ENCODE peak calls at places on chromosomes 12 and 14, in eight cellular contexts. One of them, this sample, is unnamed.

GRCh38 chr14:72800848-72801370 is 93.0 kb downstream of the DPF3 start:
- DNase-seq in transverse colon: no peak
- DNase-seq in fibroblast of the aortic adventitia: no peak
- DNase-seq in Peyer's patch: no peak
- DNase-seq in astrocyte: no peak
- DNase-seq in foreskin fibroblast: no peak
- DNase-seq in RWPE1: no peak
- DNase-seq in astrocyte of the spinal cord: no peak
- DNase-seq in this sample: no peak

GRCh38 chr12:11765817-11766794 is 116.6 kb downstream of the ETV6 start:
- DNase-seq in RWPE1: no peak
- DNase-seq in foreskin fibroblast: peak
- DNase-seq in Peyer's patch: peak
- DNase-seq in fibroblast of the aortic adventitia: peak
- DNase-seq in astrocyte: peak
- DNase-seq in transverse colon: peak
- DNase-seq in astrocyte of the spinal cord: peak
- DNase-seq in this sample: peak

GRCh38 chr12:25364529-25365339 is 114.0 kb upstream of the KRAS start:
- DNase-seq in RWPE1: no peak
- DNase-seq in foreskin fibroblast: no peak
- DNase-seq in transverse colon: no peak
- DNase-seq in fibroblast of the aortic adventitia: no peak
- DNase-seq in Peyer's patch: no peak
- DNase-seq in astrocyte: no peak
- DNase-seq in astrocyte of the spinal cord: no peak
- DNase-seq in this sample: peak

GRCh38 chr12:12461281-12461922 is 101.3 kb downstream of the DUSP16 start:
- DNase-seq in Peyer's patch: no peak
- DNase-seq in transverse colon: no peak
- DNase-seq in fibroblast of the aortic adventitia: no peak
- DNase-seq in astrocyte of the spinal cord: no peak
- DNase-seq in RWPE1: no peak
- DNase-seq in foreskin fibroblast: no peak
- DNase-seq in astrocyte: no peak
- DNase-seq in this sample: no peak

GRCh38 chr12:24398605-24399004 is 449.1 kb upstream of the SOX5 start:
- DNase-seq in fibroblast of the aortic adventitia: no peak
- DNase-seq in Peyer's patch: no peak
- DNase-seq in transverse colon: no peak
- DNase-seq in astrocyte of the spinal cord: no peak
- DNase-seq in foreskin fibroblast: no peak
- DNase-seq in astrocyte: no peak
- DNase-seq in RWPE1: no peak
- DNase-seq in this sample: no peak

GRCh38 chr12:48965447-48965846 is 6.1 kb downstream of the WNT10B start:
- DNase-seq in fibroblast of the aortic adventitia: peak
- DNase-seq in transverse colon: no peak
- DNase-seq in astrocyte: no peak
- DNase-seq in astrocyte of the spinal cord: no peak
- DNase-seq in foreskin fibroblast: no peak
- DNase-seq in Peyer's patch: no peak
- DNase-seq in RWPE1: peak
- DNase-seq in this sample: no peak

GRCh38 chr12:78951746-78952532 is 87.4 kb downstream of the SYT1 start:
- DNase-seq in astrocyte: peak
- DNase-seq in foreskin fibroblast: no peak
- DNase-seq in Peyer's patch: no peak
- DNase-seq in astrocyte of the spinal cord: peak
- DNase-seq in fibroblast of the aortic adventitia: peak
- DNase-seq in transverse colon: no peak
- DNase-seq in RWPE1: no peak
- DNase-seq in this sample: no peak

GRCh38 chr14:67477926-67478915 is 10.3 kb downstream of the TMEM229B start:
- DNase-seq in astrocyte of the spinal cord: no peak
- DNase-seq in transverse colon: no peak
- DNase-seq in foreskin fibroblast: no peak
- DNase-seq in astrocyte: no peak
- DNase-seq in RWPE1: no peak
- DNase-seq in fibroblast of the aortic adventitia: no peak
- DNase-seq in Peyer's patch: no peak
- DNase-seq in this sample: no peak

GRCh38 chr12:104506691-104507401 is 50.1 kb downstream of the CHST11 start:
- DNase-seq in RWPE1: no peak
- DNase-seq in fibroblast of the aortic adventitia: no peak
- DNase-seq in foreskin fibroblast: no peak
- DNase-seq in astrocyte: no peak
- DNase-seq in astrocyte of the spinal cord: no peak
- DNase-seq in transverse colon: no peak
- DNase-seq in Peyer's patch: no peak
- DNase-seq in this sample: no peak

DNA sequence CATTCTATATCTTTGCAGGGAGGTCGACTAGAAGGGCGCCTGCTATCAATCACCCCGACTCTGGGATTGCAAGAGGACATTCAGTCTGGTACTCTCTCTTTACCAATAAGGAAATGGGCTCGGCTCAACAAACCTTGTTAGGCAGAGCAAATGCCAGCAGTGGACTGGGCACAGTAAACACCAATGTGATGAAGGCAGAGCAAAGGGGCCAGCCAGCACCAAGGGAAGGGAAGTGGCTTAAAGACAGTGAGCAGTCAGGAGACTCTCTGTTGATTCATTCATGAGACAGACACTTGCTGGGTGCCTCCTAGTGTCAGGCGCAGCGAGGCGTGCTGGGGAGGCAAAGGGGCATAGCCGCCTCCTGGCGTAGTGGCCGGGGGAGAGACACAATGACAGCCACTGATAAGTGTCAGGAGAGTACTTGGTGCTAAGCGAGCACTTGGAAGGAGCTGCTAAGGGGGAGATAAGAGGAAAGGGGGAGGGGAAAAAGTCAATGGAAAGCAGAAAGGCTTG is 34.1 kb downstream of the TMCC3 start:
- DNase-seq in astrocyte: no peak
- DNase-seq in astrocyte of the spinal cord: no peak
- DNase-seq in fibroblast of the aortic adventitia: no peak
- DNase-seq in RWPE1: no peak
- DNase-seq in Peyer's patch: peak
- DNase-seq in transverse colon: peak
- DNase-seq in foreskin fibroblast: no peak
- DNase-seq in this sample: no peak
- TF ChIP-seq CTCF in astrocyte: no peak
- TF ChIP-seq CTCF in astrocyte of the spinal cord: no peak
- TF ChIP-seq CTCF in fibroblast of the aortic adventitia: no peak
- TF ChIP-seq CTCF in RWPE1: no peak
- TF ChIP-seq CTCF in Peyer's patch: no peak
- TF ChIP-seq CTCF in transverse colon: no peak
- TF ChIP-seq CTCF in foreskin fibroblast: no peak
- TF ChIP-seq CTCF in this sample: no peak

GRCh38 chr12:67599691-67600090 is 48.9 kb upstream of the DYRK2 start:
- DNase-seq in Peyer's patch: no peak
- DNase-seq in foreskin fibroblast: no peak
- DNase-seq in RWPE1: no peak
- DNase-seq in fibroblast of the aortic adventitia: no peak
- DNase-seq in astrocyte of the spinal cord: no peak
- DNase-seq in astrocyte: no peak
- DNase-seq in transverse colon: no peak
- DNase-seq in this sample: no peak
- TF ChIP-seq CTCF in Peyer's patch: no peak
- TF ChIP-seq CTCF in foreskin fibroblast: no peak
- TF ChIP-seq CTCF in RWPE1: no peak
- TF ChIP-seq CTCF in fibroblast of the aortic adventitia: no peak
- TF ChIP-seq CTCF in astrocyte of the spinal cord: no peak
- TF ChIP-seq CTCF in astrocyte: no peak
- TF ChIP-seq CTCF in transverse colon: no peak
- TF ChIP-seq CTCF in this sample: no peak

GRCh38 chr14:65255583-65256443 is 153.5 kb upstream of the MAX start:
- DNase-seq in Peyer's patch: peak
- DNase-seq in RWPE1: peak
- DNase-seq in fibroblast of the aortic adventitia: peak
- DNase-seq in foreskin fibroblast: no peak
- DNase-seq in transverse colon: peak
- DNase-seq in astrocyte of the spinal cord: no peak
- DNase-seq in astrocyte: no peak
- DNase-seq in this sample: no peak
- TF ChIP-seq CTCF in Peyer's patch: no peak
- TF ChIP-seq CTCF in RWPE1: no peak
- TF ChIP-seq CTCF in fibroblast of the aortic adventitia: no peak
- TF ChIP-seq CTCF in foreskin fibroblast: no peak
- TF ChIP-seq CTCF in transverse colon: no peak
- TF ChIP-seq CTCF in astrocyte of the spinal cord: no peak
- TF ChIP-seq CTCF in astrocyte: no peak
- TF ChIP-seq CTCF in this sample: peak

GRCh38 chr14:104137297-104138097 is 890 bp upstream of the KIF26A start:
- DNase-seq in Peyer's patch: peak
- DNase-seq in foreskin fibroblast: no peak
- DNase-seq in transverse colon: peak
- DNase-seq in astrocyte of the spinal cord: no peak
- DNase-seq in astrocyte: no peak
- DNase-seq in RWPE1: peak
- DNase-seq in fibroblast of the aortic adventitia: peak
- DNase-seq in this sample: peak
- TF ChIP-seq CTCF in Peyer's patch: peak
- TF ChIP-seq CTCF in foreskin fibroblast: peak
- TF ChIP-seq CTCF in transverse colon: peak
- TF ChIP-seq CTCF in astrocyte of the spinal cord: peak
- TF ChIP-seq CTCF in astrocyte: peak
- TF ChIP-seq CTCF in RWPE1: peak
- TF ChIP-seq CTCF in fibroblast of the aortic adventitia: peak
- TF ChIP-seq CTCF in this sample: peak